ENCODE peak calls at places on chromosomes 4 and X, in six cellular contexts. B is esophagus squamous epithelium, P is ovary, H is tibial nerve, I is uterus, E is heart right ventricle. S is an unnamed sample. For H3K4me1 and H3K9me3, the result is how much of the 10 kb centered on the place peaks cover.

GRCh38 chr4:76339364-76339763 is 32.8 kb downstream of the STBD1 start:
- DNase-seq in B (no peak), P (no peak), H (no peak), I (no peak), E (no peak), S (no peak)

GRCh38 chr4:18155062-18156041 is 133.8 kb upstream of the LCORL start:
- DNase-seq in B (no peak), P (no peak), H (no peak), I (no peak), E (no peak), S (no peak)

GRCh38 chr4:23135792-23136645 is 443.3 kb downstream of the GBA3 start:
- DNase-seq in B (no peak), P (no peak), H (no peak), I (no peak), E (peak), S (no peak)

GRCh38 chr4:1747603-1747967 is 26.3 kb downstream of the TACC3 start:
- DNase-seq in B (no peak), P (no peak), H (no peak), I (no peak), E (no peak), S (no peak)

GRCh38 chr4:4673070-4673469 is 131.2 kb upstream of the STX18 start:
- DNase-seq in B (no peak), P (no peak), H (no peak), I (no peak), E (no peak), S (no peak)

GRCh38 chr4:138982754-138983153 is 32.8 kb upstream of the NOCT start:
- DNase-seq in B (no peak), P (no peak), H (no peak), I (no peak), E (no peak), S (no peak)

GRCh38 chrX:53435997-53436396 is 1.8 kb upstream of the HSD17B10 start:
- DNase-seq in B (no peak), P (peak), H (peak), I (peak), E (peak), S (peak)

GRCh38 chrX:46575991-46576392 is 2.4 kb downstream of the CHST7 start:
- DNase-seq in B (no peak), P (peak), H (no peak), I (peak), E (peak), S (no peak)

GRCh38 chr4:78426972-78427371 is 124.6 kb upstream of the ANXA3 start:
- DNase-seq in B (no peak), P (no peak), H (no peak), I (no peak), E (no peak), S (no peak)

GRCh38 chr4:4854649-4855292 is 4.7 kb upstream of the MSX1 start:
- DNase-seq in B (no peak), P (peak), H (no peak), I (peak), E (no peak), S (no peak)

GRCh38 chr4:38949416-38950051 is 81.9 kb downstream of the FAM114A1 start:
- DNase-seq in B (no peak), P (no peak), H (no peak), I (no peak), E (no peak), S (no peak)

GRCh38 chrX:134026732-134027311 is 41.4 kb upstream of the GPC3 start:
- DNase-seq in B (no peak), P (no peak), H (peak), I (peak), E (peak), S (peak)

GRCh38 chr4:141642711-141643110 is 6.3 kb downstream of the IL15 start:
- DNase-seq in B (no peak), P (no peak), H (no peak), I (no peak), E (no peak), S (no peak)

GRCh38 chr4:11624370-11624769 is 195.7 kb upstream of the HS3ST1 start:
- DNase-seq in B (no peak), P (no peak), H (no peak), I (no peak), E (no peak), S (no peak)

GRCh38 chr4:173001571-173001970 is 167.0 kb upstream of the GALNT7 start:
- DNase-seq in B (no peak), P (no peak), H (no peak), I (no peak), E (no peak), S (no peak)

GRCh38 chr4:30543057-30543456 is 177.1 kb upstream of the PCDH7 start:
- DNase-seq in B (no peak), P (no peak), H (no peak), I (no peak), E (no peak), S (no peak)

GRCh38 chr4:132097046-132097445 is 1052.0 kb upstream of the PCDH10 start:
- DNase-seq in B (no peak), P (no peak), H (no peak), I (no peak), E (no peak), S (no peak)

GRCh38 chr4:186627226-186627865 is 72.0 kb upstream of the MTNR1A start:
- DNase-seq in B (no peak), P (no peak), H (no peak), I (no peak), E (no peak), S (no peak)

GRCh38 chr4:30717208-30718020 is 2.8 kb upstream of the PCDH7 start:
- DNase-seq in B (no peak), P (peak), H (no peak), I (peak), E (peak), S (peak)

GRCh38 chrX:68252664-68253063 is 180.6 kb downstream of the OPHN1 start:
- DNase-seq in B (no peak), P (no peak), H (no peak), I (no peak), E (no peak), S (no peak)

GRCh38 chrX:53239474-53239873 is 14.5 kb upstream of the KDM5C start:
- DNase-seq in B (no peak), P (no peak), H (no peak), I (no peak), E (no peak), S (no peak)

GRCh38 chrX:154082396-154083133 is 15.0 kb downstream of the MECP2 start:
- DNase-seq in B (no peak), P (no peak), H (no peak), I (no peak), E (no peak), S (no peak)

GRCh38 chrX:84501798-84502628 is at the start of gene HDX:
- DNase-seq in B (no peak), P (peak), H (peak), I (peak), E (peak), S (peak)

GRCh38 chr4:8922481-8922880 is 50.8 kb upstream of the HMX1 start:
- DNase-seq in B (no peak), P (no peak), H (no peak), I (no peak), E (no peak), S (peak)

GRCh38 chrX:69597399-69597798 is 18.5 kb upstream of the EDA start:
- DNase-seq in B (no peak), P (no peak), H (no peak), I (no peak), E (no peak), S (no peak)

GRCh38 chrX:134932528-134933217 is 58.1 kb upstream of the SMIM10 start:
- DNase-seq in B (no peak), P (no peak), H (no peak), I (no peak), E (no peak), S (no peak)

GRCh38 chr4:149885896-149886295 is 70.3 kb upstream of the IQCM start:
- DNase-seq in B (no peak), P (no peak), H (no peak), I (no peak), E (no peak), S (no peak)

GRCh38 chr4:69568787-69569186 is 70.7 kb downstream of the UGT2A2 start:
- DNase-seq in B (no peak), P (no peak), H (no peak), I (no peak), E (no peak), S (no peak)

GRCh38 chr4:10017037-10017893 is 4.0 kb downstream of the SLC2A9 start:
- DNase-seq in B (no peak), P (no peak), H (no peak), I (no peak), E (no peak), S (no peak)

GRCh38 chr4:112523008-112523440 is 7.0 kb upstream of the NEUROG2 start:
- DNase-seq in B (no peak), P (peak), H (no peak), I (no peak), E (no peak), S (no peak)

GRCh38 chr4:54587516-54587915 is 70.2 kb upstream of the KIT start:
- DNase-seq in B (no peak), P (no peak), H (no peak), I (no peak), E (no peak), S (no peak)

GRCh38 chrX:2650865-2651264 is 40.2 kb upstream of the CD99 start:
- DNase-seq in B (no peak), P (no peak), H (no peak), I (no peak), E (no peak), S (no peak)

GRCh38 chrX:24243692-24244091 is 70.2 kb downstream of the SUPT20HL2 start:
- DNase-seq in B (no peak), P (no peak), H (no peak), I (no peak), E (no peak), S (no peak)

GRCh38 chr4:38715076-38715475 is 51.1 kb downstream of the KLF3 start:
- DNase-seq in B (no peak), P (no peak), H (no peak), I (no peak), E (no peak), S (no peak)

GRCh38 chr4:149353241-149353640 is 462.4 kb downstream of the IQCM start:
- DNase-seq in B (no peak), P (no peak), H (no peak), I (no peak), E (no peak), S (no peak)

GRCh38 chr4:56611501-56611900 is 69.6 kb downstream of the HOPX start:
- DNase-seq in B (no peak), P (no peak), H (no peak), I (no peak), E (no peak), S (no peak)

GRCh38 chrX:65575024-65575423 is 40.4 kb upstream of the LAS1L start:
- DNase-seq in B (no peak), P (no peak), H (no peak), I (no peak), E (no peak), S (no peak)

GRCh38 chr4:3483471-3483921 is 20.4 kb downstream of the DOK7 start:
- DNase-seq in B (no peak), P (no peak), H (no peak), I (peak), E (peak), S (no peak)

DNA sequence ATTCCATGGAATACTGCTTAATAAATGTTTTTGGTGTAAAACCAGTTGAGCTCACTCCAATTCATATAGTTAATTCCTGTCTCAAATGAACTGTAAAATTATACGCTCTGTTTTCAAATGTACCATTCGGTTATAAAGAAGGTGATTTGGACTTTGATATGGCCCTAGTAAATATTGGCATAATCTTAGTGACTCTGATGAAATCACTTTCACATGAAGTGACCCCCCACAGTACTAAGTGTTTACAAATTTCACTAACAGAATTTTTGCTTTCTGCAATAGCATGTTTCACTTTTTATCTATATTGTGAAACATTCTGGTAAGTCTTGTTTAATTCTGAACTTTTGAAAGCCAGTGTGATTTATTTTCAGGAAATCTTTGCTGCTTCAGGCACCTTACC is 10.9 kb downstream of the GC start:
- DNase-seq in B (no peak), P (no peak), H (no peak), I (no peak), E (no peak), S (no peak)
- TF ChIP-seq CTCF in B (no peak), P (no peak), H (no peak), I (no peak), E (no peak), S (no peak)

GRCh38 chr4:92551616-92552015 is 247.8 kb downstream of the GRID2 start:
- DNase-seq in B (no peak), P (no peak), H (no peak), I (no peak), E (no peak), S (no peak)
- H3K4me1 ChIP-seq in B (under half), P (under half), H (under half), I (under half), E (under half), S (under half)

GRCh38 chrX:144253356-144253755 is 369.5 kb downstream of the UBE2NL start:
- DNase-seq in B (no peak), P (no peak), H (no peak), I (no peak), E (no peak), S (no peak)
- H3K9me3 ChIP-seq in B (under half), P (under half), H (under half), I (under half), E (under half), S (under half)

GRCh38 chrX:72714471-72714916 is 388 bp upstream of the PHKA1 start:
- DNase-seq in B (no peak), P (peak), H (peak), I (peak), E (peak), S (peak)
- TF ChIP-seq CTCF in B (no peak), P (no peak), H (no peak), I (no peak), E (peak), S (no peak)

GRCh38 chrX:56986138-56986537 is 9.2 kb downstream of the SPIN3 start:
- DNase-seq in B (no peak), P (no peak), H (no peak), I (no peak), E (no peak), S (no peak)
- H3K4me1 ChIP-seq in B (under half), P (under half), H (under half), I (under half), E (under half), S (under half)

GRCh38 chr4:19248023-19248422 is 1003.7 kb upstream of the SLIT2 start:
- DNase-seq in B (no peak), P (no peak), H (no peak), I (no peak), E (no peak), S (no peak)
- H3K9me3 ChIP-seq in B (under half), P (under half), H (under half), I (under half), E (under half), S (under half)

GRCh38 chr4:143302526-143302925 is 34.1 kb upstream of the GAB1 start:
- DNase-seq in B (no peak), P (no peak), H (no peak), I (no peak), E (no peak), S (no peak)

GRCh38 chr4:143311924-143312323 is 24.8 kb upstream of the GAB1 start:
- DNase-seq in B (no peak), P (no peak), H (no peak), I (no peak), E (no peak), S (no peak)

GRCh38 chr4:143306788-143307187 is 29.9 kb upstream of the GAB1 start:
- DNase-seq in B (no peak), P (no peak), H (no peak), I (no peak), E (no peak), S (no peak)

GRCh38 chr4:143308377-143308776 is 28.3 kb upstream of the GAB1 start:
- DNase-seq in B (no peak), P (no peak), H (no peak), I (no peak), E (no peak), S (no peak)

DNA sequence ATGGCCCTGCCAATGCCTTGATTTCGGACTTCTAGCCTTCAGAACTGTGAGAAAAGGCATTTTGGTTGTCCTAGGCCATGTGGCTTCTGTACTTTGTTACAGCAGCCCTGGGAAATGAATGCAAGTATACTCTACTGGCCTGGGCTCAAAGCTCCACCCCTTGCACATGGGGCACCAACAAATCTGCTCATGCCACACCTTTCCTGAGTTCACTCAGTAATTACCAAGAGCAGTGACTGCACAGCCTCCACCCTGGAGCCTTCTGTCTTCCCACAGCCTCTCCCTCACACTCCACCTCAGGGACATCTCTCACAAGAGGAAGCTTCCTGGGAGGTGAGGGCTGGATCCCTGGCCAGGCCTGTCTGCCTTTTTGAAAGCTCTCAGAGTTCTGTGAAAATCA is 29.1 kb upstream of the GAB1 start:
- DNase-seq in B (no peak), P (no peak), H (no peak), I (no peak), E (no peak), S (no peak)
- TF ChIP-seq CTCF in B (no peak), P (no peak), H (no peak), I (no peak), E (no peak), S (no peak)

GRCh38 chrX:40146471-40147398 is 49.0 kb upstream of the BCOR start:
- DNase-seq in B (no peak), P (peak), H (no peak), I (peak), E (no peak), S (no peak)
- H3K4me1 ChIP-seq in B (under half), P (under half), H (under half), I (under half), E (under half), S (under half)

S was measured in stomach.